ENCODE peak calls at places on chromosomes 4 and X, in four cellular contexts. Q is upper lobe of right lung, T is hypothalamus, Y is neural progenitor cell. W is an unnamed sample.

GRCh38 chr4:3302786-3303444 is 10.1 kb downstream of the RGS12 start:
- DNase-seq in Y (no peak), T (no peak), Q (peak), W (peak)

GRCh38 chrX:49001521-49002090 is 458 bp downstream of the GRIPAP1 start:
- DNase-seq in T (no peak), Q (peak), Y (peak), W (peak)

GRCh38 chr4:166042510-166043055 is 169.5 kb downstream of the TLL1 start:
- DNase-seq in Y (peak), T (no peak), Q (no peak), W (no peak)

GRCh38 chr4:182206916-182207315 is 36.3 kb upstream of the TENM3 start:
- DNase-seq in Y (peak), Q (no peak), T (no peak), W (no peak)

GRCh38 chr4:148151797-148152196 is 290.4 kb downstream of the NR3C2 start:
- DNase-seq in T (no peak), Y (no peak), Q (no peak), W (no peak)

GRCh38 chr4:155207534-155208257 is 740 bp upstream of the NPY2R start:
- DNase-seq in Y (peak), Q (no peak), T (no peak), W (peak)

GRCh38 chr4:121277194-121278105 is 103.4 kb downstream of the QRFPR start:
- DNase-seq in Q (no peak), T (no peak), Y (peak), W (peak)

GRCh38 chr4:18816228-18816891 is 794.8 kb upstream of the LCORL start:
- DNase-seq in Y (no peak), T (no peak), Q (no peak), W (no peak)

GRCh38 chr4:6194458-6195195 is 5.7 kb downstream of the JAKMIP1 start:
- DNase-seq in Q (no peak), T (no peak), Y (no peak), W (peak)

GRCh38 chrX:154093965-154094364 is 3.6 kb downstream of the MECP2 start:
- DNase-seq in T (no peak), Y (no peak), Q (no peak), W (peak)

GRCh38 chr4:13403326-13403725 is 80.8 kb downstream of the RAB28 start:
- DNase-seq in Y (no peak), Q (no peak), T (no peak), W (no peak)

GRCh38 chr4:32133734-32134133 is 1413.6 kb downstream of the PCDH7 start:
- DNase-seq in Y (peak), T (no peak), Q (no peak), W (peak)

GRCh38 chr4:121656269-121656641 is 40.5 kb downstream of the ANXA5 start:
- DNase-seq in T (no peak), Q (no peak), Y (peak), W (peak)

GRCh38 chr4:80006935-80007744 is 65.9 kb downstream of the ANTXR2 start:
- DNase-seq in Y (no peak), T (no peak), Q (no peak), W (no peak)

GRCh38 chrX:153779891-153780677 is 757 bp upstream of the SRPK3 start:
- DNase-seq in T (no peak), Y (no peak), Q (no peak), W (no peak)

GRCh38 chrX:77160301-77160700 is 286.9 kb upstream of the FGF16 start:
- DNase-seq in Q (peak), T (peak), Y (peak), W (peak)

GRCh38 chrX:149527705-149528104 is 13.1 kb upstream of the EOLA1 start:
- DNase-seq in Y (peak), Q (no peak), T (no peak), W (peak)

GRCh38 chr4:81398379-81398778 is 73.3 kb downstream of the RASGEF1B start:
- DNase-seq in Q (no peak), Y (no peak), T (no peak), W (no peak)

GRCh38 chr4:84582302-84582987 is 482 bp upstream of the CDS1 start:
- DNase-seq in Q (peak), T (peak), Y (peak), W (peak)

GRCh38 chrX:15207994-15208393 is 61.9 kb downstream of the ASB9 start:
- DNase-seq in T (no peak), Y (no peak), Q (no peak), W (no peak)

GRCh38 chrX:129717902-129718301 is 20.9 kb upstream of the XPNPEP2 start:
- DNase-seq in Q (no peak), T (no peak), Y (no peak), W (peak)

GRCh38 chr4:24840826-24841587 is 45.6 kb downstream of the SOD3 start:
- DNase-seq in T (no peak), Q (no peak), Y (no peak), W (no peak)

GRCh38 chrX:49040376-49040955 is 2.7 kb downstream of the TFE3 start:
- DNase-seq in Y (no peak), Q (no peak), T (no peak), W (no peak)

GRCh38 chr4:90992213-90992612 is 865.0 kb downstream of the CCSER1 start:
- DNase-seq in Y (no peak), Q (no peak), T (no peak), W (no peak)

GRCh38 chrX:100687128-100687527 is 43.1 kb downstream of the SRPX2 start:
- DNase-seq in Y (no peak), T (no peak), Q (no peak), W (no peak)

GRCh38 chr4:65416875-65417274 is 253.4 kb downstream of the EPHA5 start:
- DNase-seq in Y (peak), T (no peak), Q (no peak), W (peak)

GRCh38 chr4:93731448-93731847 is 97.1 kb upstream of the ATOH1 start:
- DNase-seq in T (no peak), Q (no peak), Y (no peak), W (peak)

GRCh38 chr4:55397521-55398321 is 2.0 kb downstream of the TMEM165 start:
- DNase-seq in Y (peak), Q (no peak), T (no peak), W (no peak)

GRCh38 chr4:8403173-8403753 is 37.3 kb downstream of the ACOX3 start:
- DNase-seq in Q (peak), T (peak), Y (peak), W (peak)

GRCh38 chr4:1012031-1012739 is 759 bp downstream of the FGFRL1 start:
- DNase-seq in Y (peak), T (no peak), Q (peak), W (peak)

W was measured in endodermal cell.